ENCODE peak calls at places on chromosomes 16 and 17, in four cellular contexts. B is endothelial cell of umbilical vein, W is body of pancreas, K is prostate gland. L is an unnamed sample.
A peak's percentile ranks its signal among the peaks of the same experiment; 100 is the strongest.

GRCh38 chr16:68490829-68491575 is 42.7 kb upstream of the SMPD3 start:
- DNase-seq in W (peak; percentile 82), K (peak; percentile 79), B (no peak), L (peak; percentile 17)

GRCh38 chr16:75252049-75252864 is 833 bp upstream of the BCAR1 start:
- DNase-seq in B (no peak), K (no peak), W (no peak), L (peak; percentile 17)

GRCh38 chr16:25035494-25036405 is 20.6 kb upstream of the ARHGAP17 start:
- DNase-seq in K (no peak), B (no peak), W (no peak), L (no peak)

GRCh38 chr16:69338557-69339288 is 641 bp downstream of the COG8 start:
- DNase-seq in K (no peak), B (no peak), W (no peak), L (no peak)

GRCh38 chr17:12730931-12731521 is 58.3 kb upstream of the ARHGAP44 start:
- DNase-seq in B (no peak), W (peak; percentile 77), K (peak; percentile 15), L (no peak)

GRCh38 chr16:24286713-24287405 is 30.7 kb downstream of the CACNG3 start:
- DNase-seq in K (no peak), B (no peak), W (no peak), L (no peak)

GRCh38 chr17:7253082-7253481 is 1.1 kb downstream of the ELP5 start:
- DNase-seq in W (no peak), K (no peak), B (no peak), L (no peak)

GRCh38 chr16:88472042-88472441 is 19.0 kb downstream of the ZFPM1 start:
- DNase-seq in W (no peak), B (no peak), K (no peak), L (no peak)

GRCh38 chr17:67646472-67646871 is 71.3 kb upstream of the NOL11 start:
- DNase-seq in B (no peak), W (no peak), K (no peak), L (no peak)

GRCh38 chr16:75420987-75421819 is 12.1 kb downstream of the CFDP1 start:
- DNase-seq in W (peak; percentile 50), K (peak; percentile 35), B (no peak), L (no peak)

GRCh38 chr17:77437017-77437416 is 296.2 kb downstream of the SEC14L1 start:
- DNase-seq in W (no peak), B (no peak), K (no peak), L (no peak)

GRCh38 chr17:79981661-79982101 is 54.0 kb downstream of the TBC1D16 start:
- DNase-seq in K (no peak), W (peak; percentile 8), B (no peak), L (no peak)

GRCh38 chr17:2192367-2193028 is 111.1 kb downstream of the SMG6 start:
- DNase-seq in K (no peak), B (peak; percentile 98), W (no peak), L (no peak)

GRCh38 chr16:70418274-70418992 is 20.5 kb downstream of the ST3GAL2 start:
- DNase-seq in K (no peak), B (no peak), W (no peak), L (no peak)

GRCh38 chr16:70421473-70422311 is 17.2 kb downstream of the ST3GAL2 start:
- DNase-seq in K (no peak), B (no peak), W (no peak), L (no peak)

GRCh38 chr16:70418993-70419318 is 19.9 kb downstream of the ST3GAL2 start:
- DNase-seq in B (no peak), K (no peak), W (no peak), L (no peak)

GRCh38 chr16:70417661-70418060 is 21.2 kb downstream of the ST3GAL2 start:
- DNase-seq in W (no peak), K (no peak), B (no peak), L (no peak)

GRCh38 chr16:70419384-70420327 is 19.2 kb downstream of the ST3GAL2 start:
- DNase-seq in W (no peak), K (no peak), B (no peak), L (no peak)
- H3K4me1 ChIP-seq in W (no peaks in the 10 kb centered on the region), K (no peaks in the 10 kb centered on the region), B (peaks cover 21% of the 10 kb centered on the region), L (peaks cover 77% of the 10 kb centered on the region)

DNA sequence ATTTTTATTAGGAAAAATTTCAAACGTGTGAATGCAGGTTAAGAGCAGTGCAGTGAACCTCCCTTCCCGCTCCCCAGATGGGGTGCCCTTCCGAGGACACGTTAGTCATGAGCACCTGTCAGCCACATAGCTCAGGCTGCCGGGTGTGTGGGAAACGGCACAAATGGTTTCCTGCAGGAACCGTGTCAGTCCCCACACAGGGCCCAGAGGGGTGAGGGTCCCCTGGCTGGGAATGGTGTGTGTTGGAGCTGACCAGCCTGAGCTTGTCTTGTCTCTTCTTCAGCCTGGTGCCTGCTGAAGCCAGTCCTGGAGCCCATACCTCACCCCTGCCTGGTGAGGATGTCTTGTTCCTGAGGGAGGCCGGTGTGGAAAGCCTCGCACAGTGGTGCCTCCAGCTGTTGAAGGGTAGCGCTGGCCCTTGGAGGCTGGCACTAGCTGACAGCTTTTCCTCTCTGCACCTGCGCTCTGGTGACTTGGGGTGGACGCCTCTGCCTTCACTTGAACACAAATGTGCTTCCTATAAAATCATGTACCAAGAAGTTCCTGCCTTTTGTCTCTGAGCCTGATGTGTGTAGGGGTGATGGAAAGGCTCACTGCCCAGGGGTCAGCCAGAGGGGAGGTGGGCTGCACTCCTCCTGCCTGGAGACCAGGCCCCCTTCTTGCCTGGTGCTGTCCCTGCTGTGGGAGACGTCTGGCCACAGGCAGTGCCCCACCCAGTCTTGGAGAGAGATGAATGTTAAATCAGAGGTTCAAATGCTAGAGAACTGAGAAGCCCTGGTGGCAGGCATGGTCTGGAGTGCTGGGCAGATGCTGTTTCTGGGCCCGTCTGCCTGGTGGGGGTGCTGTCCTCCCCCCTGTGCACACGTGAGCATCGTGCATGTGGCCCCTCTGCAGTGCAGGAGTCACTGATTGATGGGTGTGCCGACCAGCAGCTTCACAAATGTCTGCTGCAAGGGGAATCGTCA is 102.6 kb upstream of the ZNF750 start:
- DNase-seq in W (no peak), B (no peak), K (no peak), L (no peak)
- TF ChIP-seq CTCF in W (no peak), B (no peak), K (no peak), L (no peak)

DNA sequence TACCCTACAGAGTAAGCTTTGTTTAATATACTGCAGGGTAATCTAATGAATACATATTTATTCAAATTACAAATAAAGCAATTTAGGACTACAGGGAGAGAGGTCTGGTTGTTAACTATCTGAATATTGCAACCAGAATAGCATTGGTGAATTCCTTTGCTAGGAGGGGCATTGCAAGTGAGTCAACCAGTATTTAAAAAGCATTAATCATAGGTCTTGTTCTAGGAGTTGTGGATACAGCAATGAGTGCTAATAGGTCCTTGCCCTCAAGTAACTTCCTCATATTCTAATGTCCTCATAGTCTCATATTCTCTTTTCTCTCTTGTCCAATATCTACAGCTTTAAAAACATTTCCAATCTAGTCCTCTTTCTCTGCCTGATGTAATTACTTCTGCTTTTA is 531.3 kb downstream of the CDH11 start:
- DNase-seq in K (no peak), B (no peak), W (no peak), L (no peak)
- TF ChIP-seq POLR2A in K (no peak), B (no peak), W (no peak), L (no peak)

DNA sequence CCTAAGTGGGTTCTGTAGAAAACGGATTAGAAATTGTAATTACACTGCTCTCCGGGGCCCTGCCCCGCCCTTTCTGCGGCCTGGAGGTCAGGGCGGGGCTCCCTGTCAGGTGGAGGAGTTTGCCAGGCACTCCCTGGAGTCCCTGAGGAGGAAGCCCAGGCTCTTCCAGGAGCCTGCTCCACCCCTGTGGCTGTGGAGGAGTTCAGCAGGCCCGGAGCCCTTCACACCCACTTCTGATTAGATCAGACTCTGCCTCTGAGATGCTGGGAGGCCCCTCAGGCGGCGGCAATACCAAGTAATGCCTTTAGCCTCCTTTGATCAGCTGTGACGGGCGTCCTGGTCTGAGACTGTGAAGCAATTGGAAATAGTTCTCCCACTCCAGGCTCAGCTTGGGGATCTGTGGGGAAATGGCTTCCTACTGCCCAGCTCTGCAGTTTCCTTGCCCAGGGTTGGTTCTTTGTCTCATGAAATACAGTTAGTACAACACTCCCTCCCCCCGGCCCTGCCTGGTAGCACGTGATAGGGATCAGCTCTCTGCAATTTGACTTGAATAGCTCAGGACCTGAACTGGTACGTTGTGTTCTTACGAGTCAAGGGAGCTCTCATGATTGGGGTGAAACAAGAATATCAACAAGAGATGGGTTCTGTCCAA is 22.3 kb downstream of the BAIAP2 start:
- DNase-seq in W (no peak), B (peak; percentile 31), K (peak; percentile 97), L (peak; percentile 84)
- H3K4me1 ChIP-seq in W (no peaks in the 10 kb centered on the region), B (peaks cover 9% of the 10 kb centered on the region), K (peaks cover 66% of the 10 kb centered on the region), L (peaks cover 17% of the 10 kb centered on the region)

DNA sequence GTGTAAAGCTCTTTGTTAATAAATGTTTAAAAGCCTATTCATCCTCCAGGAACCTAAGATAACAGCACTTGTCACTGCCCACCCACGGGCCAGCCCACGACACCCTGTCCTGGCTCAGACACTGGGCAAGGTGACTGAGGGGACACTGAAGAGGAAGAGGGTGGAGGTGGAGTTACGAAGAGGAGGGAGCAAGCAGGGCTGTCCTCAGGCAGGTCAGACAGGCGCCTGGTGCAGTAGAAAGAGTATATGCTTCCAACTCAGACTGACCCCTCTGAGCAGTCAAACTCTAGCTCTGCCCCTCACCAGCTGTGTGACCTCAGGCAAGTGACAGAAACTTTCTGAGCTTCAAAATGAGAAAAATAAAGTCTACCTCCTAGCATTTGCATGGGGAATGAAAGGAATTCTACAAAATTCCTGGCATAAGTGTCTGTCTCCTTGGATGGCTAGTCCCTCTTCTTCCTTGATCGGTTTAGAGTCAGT is 22.8 kb downstream of the TEX2 start:
- DNase-seq in K (no peak), W (no peak), B (no peak), L (peak; percentile 29)
- TF ChIP-seq CTCF in K (no peak), W (no peak), B (no peak), L (no peak)

GRCh38 chr16:8866884-8867482 is 1.8 kb downstream of the CARHSP1 start:
- DNase-seq in B (peak; percentile 31), W (no peak), K (no peak), L (no peak)
- TF ChIP-seq POLR2A in B (no peak), W (no peak), K (no peak), L (no peak)

GRCh38 chr17:61862105-61862574 is 1.2 kb downstream of the BRIP1 start:
- DNase-seq in W (no peak), K (no peak), B (peak; percentile 13), L (no peak)
- H3K4me1 ChIP-seq in W (peaks cover 6% of the 10 kb centered on the region), K (no peaks in the 10 kb centered on the region), B (peaks cover 23% of the 10 kb centered on the region), L (peaks cover 13% of the 10 kb centered on the region)

GRCh38 chr17:17950806-17951205 is 21.4 kb downstream of the TOM1L2 start:
- DNase-seq in K (no peak), W (no peak), B (no peak), L (no peak)

GRCh38 chr17:17952691-17953090 is 19.5 kb downstream of the TOM1L2 start:
- DNase-seq in K (no peak), B (no peak), W (no peak), L (no peak)

GRCh38 chr17:17951524-17951923 is 20.7 kb downstream of the TOM1L2 start:
- DNase-seq in W (no peak), B (no peak), K (no peak), L (no peak)

GRCh38 chr17:17957584-17957916 is 14.7 kb downstream of the TOM1L2 start:
- DNase-seq in K (no peak), B (no peak), W (no peak), L (no peak)

DNA sequence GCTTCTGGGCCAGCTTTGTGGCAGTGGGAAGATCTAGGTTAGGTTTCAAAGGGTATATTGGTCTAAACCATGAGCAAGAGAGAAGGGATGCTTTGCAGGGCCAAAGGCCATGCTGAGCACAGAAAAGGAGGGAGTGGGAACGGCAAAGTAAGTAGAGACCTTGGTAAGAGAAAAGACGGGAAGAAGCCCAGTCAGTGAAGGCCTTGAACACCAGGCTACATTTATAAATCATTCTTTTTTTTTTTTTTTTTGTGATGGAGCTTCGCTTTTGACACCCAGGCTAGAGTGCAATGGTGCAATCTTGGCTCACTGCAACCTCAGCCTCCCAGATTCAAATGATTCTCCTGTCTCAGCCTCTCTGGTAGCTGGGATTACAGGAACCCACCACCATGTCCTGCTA is 18.1 kb downstream of the TOM1L2 start:
- DNase-seq in K (no peak), W (no peak), B (no peak), L (no peak)
- TF ChIP-seq CTCF in K (no peak), W (no peak), B (no peak), L (no peak)